ENCODE peak calls at places on chromosomes 12 and 14, in nine cellular contexts. O, E, M, Q, F, N, T, X and W are unnamed samples.

GRCh38 chr14:92568621-92569479 is 55.3 kb downstream of the RIN3 start:
- DNase-seq in O (no peak), E (no peak), M (peak; percentile 66), Q (no peak), F (no peak), N (peak; percentile 56), T (no peak), X (no peak), W (no peak)

GRCh38 chr12:51970904-51971646 is 19.6 kb downstream of the ACVR1B start:
- DNase-seq in O (peak; percentile 23), E (peak; percentile 48), M (peak; percentile 56), Q (no peak), F (peak; percentile 23), N (no peak), T (peak; percentile 55), X (no peak), W (peak; percentile 27)

GRCh38 chr14:59869381-59870255 is 958 bp downstream of the RTN1 start:
- DNase-seq in O (no peak), E (no peak), M (no peak), Q (no peak), F (no peak), N (no peak), T (no peak), X (no peak), W (no peak)

GRCh38 chr14:105760691-105761344 is 234.4 kb downstream of the TMEM121 start:
- DNase-seq in O (no peak), E (no peak), M (no peak), Q (no peak), F (no peak), N (no peak), T (no peak), X (no peak), W (no peak)

GRCh38 chr12:57754411-57755193 is at the start of gene MARCHF9:
- DNase-seq in O (peak; percentile 89), E (peak; percentile 79), M (peak; percentile 86), Q (no peak), F (no peak), N (peak; percentile 68), T (peak; percentile 59), X (no peak), W (peak; percentile 83)

GRCh38 chr12:101743724-101744472 is 4.6 kb upstream of the SYCP3 start:
- DNase-seq in O (no peak), E (no peak), M (no peak), Q (no peak), F (no peak), N (no peak), T (no peak), X (no peak), W (no peak)

GRCh38 chr12:120453977-120454376 is 7.7 kb downstream of the GATC start:
- DNase-seq in O (no peak), E (no peak), M (no peak), Q (no peak), F (no peak), N (no peak), T (peak; percentile 42), X (no peak), W (no peak)

GRCh38 chr14:59811850-59812249 is 58.7 kb downstream of the RTN1 start:
- DNase-seq in O (no peak), E (no peak), M (no peak), Q (no peak), F (no peak), N (no peak), T (no peak), X (no peak), W (no peak)